ENCODE peak calls at places on chromosomes 5 and 9, in five cellular contexts. O is HuH-7, D is psoas muscle, H is uterus, F is iris pigment epithelial cell. M is an unnamed sample.

GRCh38 chr5:1497271-1497777 is 26.4 kb downstream of the LPCAT1 start:
- DNase-seq in D (no peak), F (no peak), H (no peak), O (no peak), M (no peak)

GRCh38 chr5:159956074-159956473 is 39.8 kb downstream of the ADRA1B start:
- DNase-seq in D (no peak), H (no peak), O (no peak), F (peak; percentile 64), M (no peak)

GRCh38 chr5:26940981-26941380 is 97.4 kb downstream of the CDH9 start:
- DNase-seq in F (peak; percentile 19), H (no peak), O (no peak), D (no peak), M (no peak)

GRCh38 chr5:109597893-109598292 is 91.8 kb upstream of the MAN2A1 start:
- DNase-seq in D (no peak), O (no peak), F (no peak), H (no peak), M (no peak)

GRCh38 chr5:78361226-78361993 is 993 bp downstream of the SCAMP1 start:
- DNase-seq in F (peak; percentile 64), D (no peak), H (peak; percentile 53), O (peak; percentile 49), M (no peak)

GRCh38 chr5:10111575-10111974 is 138.1 kb downstream of the ATPSCKMT start:
- DNase-seq in D (no peak), F (peak; percentile 46), O (peak; percentile 11), H (no peak), M (no peak)

GRCh38 chr5:74372051-74372450 is 268.5 kb downstream of the ENC1 start:
- DNase-seq in O (no peak), H (no peak), F (no peak), D (no peak), M (no peak)

GRCh38 chr5:1279443-1280151 is 15.3 kb downstream of the TERT start:
- DNase-seq in D (no peak), O (no peak), F (no peak), H (no peak), M (no peak)

GRCh38 chr5:137753227-137753985 is 757 bp downstream of the HNRNPA0 start:
- DNase-seq in D (peak; percentile 83), O (peak; percentile 16), F (no peak), H (no peak), M (peak; percentile 49)

GRCh38 chr5:45038366-45038987 is 229.7 kb downstream of the MRPS30 start:
- DNase-seq in H (no peak), D (no peak), O (peak; percentile 1), F (peak; percentile 24), M (no peak)

GRCh38 chr9:110591526-110591925 is 12.0 kb upstream of the SVEP1 start:
- DNase-seq in D (no peak), H (no peak), F (peak; percentile 75), O (no peak), M (no peak)

GRCh38 chr5:56464935-56465756 is 232.0 kb upstream of the ANKRD55 start:
- DNase-seq in O (no peak), F (no peak), D (no peak), H (no peak), M (no peak)

GRCh38 chr5:50667079-50667652 is 729 bp downstream of the PARP8 start:
- DNase-seq in H (peak; percentile 37), F (peak; percentile 53), D (peak; percentile 78), O (peak; percentile 21), M (no peak)

GRCh38 chr9:122446819-122447484 is 30.8 kb downstream of the OR1J1 start:
- DNase-seq in F (peak; percentile 73), O (no peak), D (no peak), H (no peak), M (no peak)

GRCh38 chr5:76490970-76491369 is 87.9 kb downstream of the IQGAP2 start:
- DNase-seq in D (no peak), H (no peak), F (no peak), O (no peak), M (no peak)

GRCh38 chr9:126440938-126441337 is 114.3 kb downstream of the MVB12B start:
- DNase-seq in D (no peak), H (no peak), O (no peak), F (no peak), M (peak; percentile 51)

GRCh38 chr9:109766351-109766750 is 13.6 kb upstream of the PALM2AKAP2 start:
- DNase-seq in O (no peak), D (no peak), H (no peak), F (peak; percentile 97), M (no peak)

GRCh38 chr9:98998441-98999151 is 54.9 kb downstream of the COL15A1 start:
- DNase-seq in F (peak; percentile 37), O (peak; percentile 87), H (peak; percentile 83), D (peak; percentile 88), M (no peak)

GRCh38 chr5:5104550-5104949 is 35.6 kb upstream of the ADAMTS16 start:
- DNase-seq in H (no peak), F (no peak), O (no peak), D (no peak), M (no peak)

GRCh38 chr9:33297455-33297854 is 7.1 kb downstream of the NFX1 start:
- DNase-seq in F (no peak), H (no peak), O (no peak), D (no peak), M (no peak)